ENCODE peak calls at places on chromosomes 6 and 20, in six cellular contexts. B is cardiac fibroblast, Q is dorsolateral prefrontal cortex, O is IMR-90, C is AG09319, H is endothelial cell. N is an unnamed sample.

GRCh38 chr20:45867811-45868176 is 10.4 kb downstream of the ZSWIM3 start:
- DNase-seq in O (peak; percentile 81), H (no peak), C (no peak), B (peak; percentile 51), Q (no peak), N (no peak)

GRCh38 chr6:132218063-132218696 is 183.1 kb downstream of the MOXD1 start:
- DNase-seq in B (peak; percentile 74), O (peak; percentile 68), C (no peak), Q (no peak), H (no peak), N (no peak)

GRCh38 chr6:147448212-147448611 is 60.3 kb upstream of the SAMD5 start:
- DNase-seq in O (no peak), C (no peak), H (no peak), B (no peak), Q (no peak), N (peak; percentile 12)

GRCh38 chr6:43799671-43800623 is 29.9 kb downstream of the VEGFA start:
- DNase-seq in O (no peak), C (no peak), Q (no peak), B (no peak), H (no peak), N (no peak)

GRCh38 chr6:1665214-1665613 is 55.5 kb downstream of the FOXC1 start:
- DNase-seq in B (no peak), Q (no peak), O (no peak), C (no peak), H (no peak), N (no peak)

GRCh38 chr20:15058836-15059235 is 721.4 kb upstream of the FLRT3 start:
- DNase-seq in H (no peak), Q (no peak), B (no peak), C (no peak), O (no peak), N (no peak)

GRCh38 chr20:34570859-34571306 is 12.4 kb downstream of the MAP1LC3A start:
- DNase-seq in H (no peak), Q (no peak), C (no peak), O (peak; percentile 81), B (peak; percentile 77), N (no peak)

GRCh38 chr6:18263561-18264337 is 581 bp downstream of the DEK start:
- DNase-seq in Q (no peak), B (peak; percentile 61), O (no peak), H (peak; percentile 65), C (peak; percentile 28), N (peak; percentile 73)

GRCh38 chr6:170048615-170049256 is 242.1 kb downstream of the DLL1 start:
- DNase-seq in B (no peak), Q (peak; percentile 29), C (peak; percentile 49), O (peak; percentile 33), H (no peak), N (no peak)

GRCh38 chr6:126661646-126662045 is 321.7 kb downstream of the CENPW start:
- DNase-seq in H (no peak), B (peak; percentile 92), Q (no peak), C (no peak), O (peak; percentile 87), N (no peak)

GRCh38 chr6:161162722-161163121 is 111.1 kb downstream of the AGPAT4 start:
- DNase-seq in O (no peak), C (no peak), H (no peak), B (no peak), Q (no peak), N (no peak)

GRCh38 chr6:37690964-37691735 is 6.5 kb downstream of the MDGA1 start:
- DNase-seq in C (no peak), O (peak; percentile 69), B (peak; percentile 64), H (no peak), Q (no peak), N (no peak)

GRCh38 chr20:32481311-32482103 is 103.6 kb downstream of the NOL4L start:
- DNase-seq in Q (no peak), B (no peak), C (no peak), O (no peak), H (no peak), N (no peak)

GRCh38 chr6:124987999-124988591 is 25.9 kb downstream of the RNF217 start:
- DNase-seq in O (no peak), C (no peak), Q (no peak), H (no peak), B (no peak), N (no peak)

GRCh38 chr6:70110128-70111022 is 192.5 kb downstream of the COL9A1 start:
- DNase-seq in O (peak; percentile 1), C (no peak), B (peak; percentile 68), Q (no peak), H (no peak), N (no peak)

GRCh38 chr6:152595507-152595906 is 41.7 kb downstream of the SYNE1 start:
- DNase-seq in B (peak; percentile 33), H (no peak), O (peak; percentile 17), C (no peak), Q (no peak), N (no peak)

GRCh38 chr20:4897600-4897999 is 103.7 kb downstream of the SLC23A2 start:
- DNase-seq in Q (no peak), O (no peak), H (no peak), C (no peak), B (no peak), N (no peak)

GRCh38 chr6:8608737-8609136 is 173.4 kb upstream of the SLC35B3 start:
- DNase-seq in C (no peak), H (no peak), B (no peak), O (no peak), Q (no peak), N (no peak)

GRCh38 chr6:100620085-100620484 is 155.4 kb upstream of the SIM1 start:
- DNase-seq in B (peak; percentile 85), C (no peak), Q (no peak), H (no peak), O (peak; percentile 94), N (no peak)

GRCh38 chr6:33589723-33590530 is 9.9 kb upstream of the BAK1 start:
- DNase-seq in H (peak; percentile 67), C (no peak), O (peak; percentile 92), Q (no peak), B (peak; percentile 96), N (peak; percentile 71)
- TF ChIP-seq CTCF in H (peak; percentile 66), C (peak; percentile 95), O (peak; percentile 88), Q (peak; percentile 62), B (peak; percentile 98), N (peak; percentile 80)

GRCh38 chr6:155582016-155582991 is 126.7 kb upstream of the NOX3 start:
- DNase-seq in H (no peak), O (no peak), Q (no peak), C (no peak), B (no peak), N (no peak)

GRCh38 chr6:155586036-155586557 is 130.5 kb upstream of the NOX3 start:
- DNase-seq in C (no peak), H (no peak), O (no peak), B (no peak), Q (no peak), N (no peak)

GRCh38 chr6:155583997-155584396 is 128.4 kb upstream of the NOX3 start:
- DNase-seq in B (no peak), O (no peak), C (no peak), Q (no peak), H (no peak), N (no peak)

DNA sequence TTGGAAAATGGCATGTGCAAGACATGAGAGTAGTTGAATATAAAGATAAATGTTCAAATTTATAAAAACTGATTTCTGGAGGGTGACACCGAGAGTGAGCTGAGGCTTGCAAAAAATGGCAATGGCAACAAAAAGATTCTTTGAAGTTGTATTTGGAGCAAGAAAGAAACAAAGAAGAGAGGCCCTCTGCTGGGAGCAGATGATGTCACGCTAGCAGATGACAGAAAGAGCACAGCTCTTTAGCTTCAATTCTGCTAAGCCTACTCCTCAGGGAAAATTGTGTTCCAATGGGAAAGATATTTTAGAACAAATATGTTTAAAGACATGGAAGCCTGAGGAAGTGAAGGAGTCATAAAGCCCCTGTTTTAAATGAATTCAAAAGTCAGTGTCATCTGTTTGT is 125.3 kb upstream of the NOX3 start:
- DNase-seq in H (no peak), C (no peak), Q (no peak), O (no peak), B (no peak), N (no peak)
- TF ChIP-seq CTCF in H (no peak), C (no peak), Q (no peak), O (peak; percentile 4), B (no peak), N (no peak)

GRCh38 chr6:26196846-26197683 is 109.8 kb downstream of the HFE start:
- DNase-seq in C (peak; percentile 79), Q (peak; percentile 82), H (peak; percentile 59), O (peak; percentile 95), B (peak; percentile 96), N (peak; percentile 65)

GRCh38 chr6:26198626-26199056 is 111.4 kb downstream of the HFE start:
- DNase-seq in O (peak; percentile 26), C (no peak), Q (no peak), B (no peak), H (no peak), N (no peak)

GRCh38 chr6:26199057-26199772 is 112.0 kb downstream of the HFE start:
- DNase-seq in O (peak; percentile 97), Q (peak; percentile 65), C (peak; percentile 93), B (peak; percentile 98), H (peak; percentile 71), N (peak; percentile 75)

GRCh38 chr6:26195924-26196845 is 109.0 kb downstream of the HFE start:
- DNase-seq in O (peak; percentile 23), H (no peak), B (peak; percentile 52), C (no peak), Q (no peak), N (no peak)

DNA sequence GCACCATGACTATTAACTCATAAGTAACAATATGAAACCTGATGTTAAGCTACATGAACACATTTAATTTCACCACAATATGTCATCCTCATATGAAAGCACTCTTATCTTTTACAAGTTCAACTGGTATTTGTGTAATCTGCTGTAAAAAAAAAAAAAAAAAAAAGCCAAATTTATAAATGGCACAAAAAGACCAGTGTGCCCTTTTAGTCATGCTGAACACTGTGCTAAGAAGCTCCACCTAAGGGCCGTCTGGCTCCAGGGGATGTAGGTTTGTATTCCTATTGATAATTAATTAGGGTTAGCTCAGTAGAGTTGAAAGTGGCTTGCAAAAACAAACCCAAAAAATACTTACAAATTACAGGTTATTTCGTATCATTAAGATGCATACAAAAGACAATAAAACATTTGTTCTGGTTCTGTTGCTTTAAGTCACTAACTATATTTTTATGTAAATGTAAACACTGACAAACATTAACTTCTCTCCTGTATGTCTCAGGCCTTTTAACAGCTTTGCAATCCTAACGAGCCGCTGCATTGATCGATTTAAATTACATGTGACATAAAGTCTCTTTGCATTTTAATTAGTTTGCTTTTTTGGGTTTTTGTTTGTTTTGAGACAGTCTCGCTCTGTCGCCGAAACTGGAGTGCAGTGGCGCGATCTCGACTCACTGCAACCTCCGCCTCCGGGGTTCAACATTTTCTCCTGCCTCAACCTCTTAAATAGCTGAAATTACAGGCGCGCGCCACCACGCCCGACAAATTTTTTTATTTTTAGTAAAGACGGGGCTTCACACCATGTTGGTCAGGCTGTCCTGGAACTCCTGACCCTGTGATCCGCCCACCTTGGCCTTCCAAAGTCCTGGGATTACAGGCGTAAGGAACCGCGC is 110.8 kb downstream of the HFE start:
- DNase-seq in C (no peak), O (peak; percentile 27), Q (no peak), B (peak; percentile 58), H (no peak), N (peak; percentile 26)
- TF ChIP-seq CTCF in C (no peak), O (no peak), Q (no peak), B (peak; percentile 11), H (no peak), N (no peak)

DNA sequence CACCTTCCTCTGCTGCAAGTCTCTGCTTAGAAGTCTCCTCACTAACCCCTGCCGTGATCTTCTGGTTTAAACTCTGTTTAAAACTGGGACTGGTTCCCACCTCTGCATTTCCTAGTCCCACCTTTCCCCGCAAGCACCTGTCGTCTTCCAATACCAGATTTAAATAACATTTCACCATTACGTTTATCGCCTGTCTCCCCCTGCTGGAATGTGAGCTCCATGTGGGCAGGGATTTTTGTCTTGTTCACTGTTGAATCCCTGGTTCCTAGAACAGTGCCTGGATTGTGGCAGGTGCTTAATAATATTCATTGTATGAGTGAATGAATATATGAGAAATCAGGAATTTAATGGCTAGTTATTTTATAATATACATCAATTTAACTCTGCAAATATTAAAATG is 2.7 kb downstream of the GUCA1A start:
- DNase-seq in H (no peak), O (no peak), B (peak; percentile 24), C (no peak), Q (no peak), N (no peak)
- TF ChIP-seq CTCF in H (no peak), O (peak; percentile 29), B (peak; percentile 28), C (no peak), Q (no peak), N (no peak)